ENCODE peak calls at places on chromosomes 2 and 18, in ten cellular contexts. Z, P, G, K, Y, X, J, E, I and U are unnamed samples.
A peak's percentile ranks its signal among the peaks of the same experiment; 100 is the strongest.

GRCh38 chr2:218607436-218608115 is at the start of gene PLCD4:
- DNase-seq in E (no peak), X (peak; percentile 69), P (no peak), G (peak; percentile 51), Z (no peak), I (no peak), J (peak; percentile 38), Y (no peak), K (peak; percentile 28), U (peak; percentile 40)

GRCh38 chr2:171807831-171808393 is 86.1 kb downstream of the SLC25A12 start:
- DNase-seq in P (no peak), Z (no peak), K (no peak), G (no peak), X (no peak), I (no peak), Y (no peak), E (no peak), J (no peak), U (peak; percentile 67)

GRCh38 chr18:31100598-31101147 is 1.5 kb downstream of the DSC2 start:
- DNase-seq in Z (no peak), P (peak; percentile 64), G (no peak), Y (peak; percentile 66), X (peak; percentile 17), E (no peak), J (peak; percentile 88), K (no peak), I (no peak), U (peak; percentile 93)

GRCh38 chr2:64453710-64454315 is at the start of gene LGALSL:
- DNase-seq in J (peak; percentile 88), Y (peak; percentile 87), I (no peak), E (no peak), P (peak; percentile 85), K (peak; percentile 84), Z (peak; percentile 11), G (peak; percentile 86), X (peak; percentile 43), U (peak; percentile 82)

GRCh38 chr2:145800201-145801091 is 1280.5 kb upstream of the ZEB2 start:
- DNase-seq in G (no peak), J (no peak), I (peak; percentile 52), E (no peak), Z (no peak), X (peak; percentile 24), Y (no peak), K (peak; percentile 21), P (no peak), U (no peak)

GRCh38 chr2:22037274-22037673 is 913.5 kb downstream of the TDRD15 start:
- DNase-seq in K (no peak), Y (no peak), X (peak; percentile 27), I (no peak), Z (no peak), P (no peak), E (no peak), G (no peak), J (peak; percentile 3), U (no peak)

GRCh38 chr18:2971741-2972552 is 41.0 kb downstream of the LPIN2 start:
- DNase-seq in I (no peak), K (peak; percentile 46), X (no peak), E (peak; percentile 67), Y (no peak), P (no peak), G (peak; percentile 82), J (no peak), Z (no peak), U (no peak)

GRCh38 chr2:35428548-35428947 is 927.0 kb upstream of the CRIM1 start:
- DNase-seq in J (peak; percentile 85), X (peak; percentile 17), I (no peak), K (peak; percentile 57), P (peak; percentile 78), G (no peak), Y (peak; percentile 75), E (no peak), Z (no peak), U (peak; percentile 81)

GRCh38 chr2:170887496-170888265 is 41.4 kb upstream of the GORASP2 start:
- DNase-seq in Y (no peak), E (no peak), J (no peak), P (no peak), X (no peak), Z (no peak), K (no peak), G (no peak), I (no peak), U (no peak)

GRCh38 chr2:207770602-207771404 is 1.1 kb upstream of the FZD5 start:
- DNase-seq in Y (peak; percentile 71), Z (no peak), E (no peak), J (peak; percentile 65), P (peak; percentile 54), I (no peak), X (no peak), K (no peak), G (peak; percentile 57), U (peak; percentile 38)

GRCh38 chr18:76456823-76457222 is 38.2 kb downstream of the ZNF516 start:
- DNase-seq in I (no peak), P (no peak), K (no peak), X (no peak), Y (no peak), E (no peak), G (no peak), Z (no peak), J (no peak), U (no peak)

GRCh38 chr2:128260239-128261138 is 58.2 kb downstream of the HS6ST1 start:
- DNase-seq in I (no peak), G (peak; percentile 86), X (peak; percentile 87), Z (no peak), P (peak; percentile 74), K (no peak), J (peak; percentile 79), E (no peak), Y (peak; percentile 89), U (peak; percentile 94)